ENCODE peak calls at places on chromosomes 11 and 22, in six cellular contexts. N is tibial nerve, M is upper lobe of left lung, X is coronary artery, K is cardiac fibroblast, T is ascending aorta. V is an unnamed sample.

GRCh38 chr11:91230647-91231046 is 994.0 kb upstream of the FAT3 start:
- DNase-seq in N (no peak), M (no peak), X (no peak), K (no peak), T (no peak), V (no peak)

GRCh38 chr11:13098067-13098466 is 89.0 kb downstream of the RASSF10 start:
- DNase-seq in N (no peak), M (no peak), X (no peak), K (no peak), T (no peak), V (no peak)

GRCh38 chr11:122910775-122911174 is 28.2 kb downstream of the JHY start:
- DNase-seq in N (no peak), M (no peak), X (no peak), K (peak; percentile 52), T (no peak), V (no peak)

GRCh38 chr11:128894685-128895084 is 3.5 kb downstream of the KCNJ5 start:
- DNase-seq in N (no peak), M (no peak), X (no peak), K (no peak), T (no peak), V (no peak)

GRCh38 chr11:128595221-128595620 is 7.9 kb upstream of the ETS1 start:
- DNase-seq in N (no peak), M (no peak), X (no peak), K (no peak), T (no peak), V (no peak)

GRCh38 chr11:72831521-72832300 is 17.5 kb downstream of the ATG16L2 start:
- DNase-seq in N (peak; percentile 87), M (peak; percentile 86), X (peak; percentile 92), K (peak; percentile 85), T (peak; percentile 94), V (peak; percentile 93)

GRCh38 chr22:27113211-27114030 is 456.0 kb downstream of the MIAT start:
- DNase-seq in N (peak; percentile 79), M (no peak), X (peak; percentile 89), K (peak; percentile 94), T (peak; percentile 93), V (no peak)

GRCh38 chr11:59866397-59866796 is at the start of gene TCN1:
- DNase-seq in N (no peak), M (no peak), X (no peak), K (peak; percentile 47), T (no peak), V (no peak)

GRCh38 chr11:86608251-86608799 is 64.1 kb downstream of the ME3 start:
- DNase-seq in N (peak; percentile 77), M (no peak), X (no peak), K (peak; percentile 89), T (peak; percentile 84), V (no peak)

GRCh38 chr11:72225411-72225951 is 914 bp downstream of the INPPL1 start:
- DNase-seq in N (no peak), M (no peak), X (no peak), K (peak; percentile 13), T (peak; percentile 63), V (peak; percentile 54)

GRCh38 chr22:36881504-36882245 is 20.9 kb downstream of the NCF4 start:
- DNase-seq in N (no peak), M (no peak), X (no peak), K (no peak), T (no peak), V (no peak)

GRCh38 chr11:80239217-80239616 is 798.4 kb upstream of the TENM4 start:
- DNase-seq in N (no peak), M (no peak), X (no peak), K (no peak), T (no peak), V (no peak)

GRCh38 chr11:35610636-35611035 is 7.6 kb upstream of the FJX1 start:
- DNase-seq in N (no peak), M (no peak), X (no peak), K (no peak), T (no peak), V (no peak)

GRCh38 chr22:29345932-29346331 is 30.4 kb upstream of the RASL10A start:
- DNase-seq in N (no peak), M (no peak), X (no peak), K (no peak), T (no peak), V (no peak)

GRCh38 chr11:69371731-69372588 is 78.0 kb downstream of the MYEOV start:
- DNase-seq in N (no peak), M (peak; percentile 34), X (peak; percentile 46), K (no peak), T (peak; percentile 46), V (peak; percentile 71)

GRCh38 chr22:24155597-24156145 is 25.6 kb upstream of the SUSD2 start:
- DNase-seq in N (peak; percentile 57), M (peak; percentile 95), X (peak; percentile 87), K (peak; percentile 62), T (peak; percentile 91), V (peak; percentile 90)

GRCh38 chr22:48592066-48592345 is 1235.7 kb downstream of the BRD1 start:
- DNase-seq in N (no peak), M (no peak), X (no peak), K (no peak), T (no peak), V (no peak)

GRCh38 chr11:105092255-105093239 is 47.0 kb downstream of the CARD18 start:
- DNase-seq in N (no peak), M (no peak), X (no peak), K (peak; percentile 3), T (no peak), V (no peak)

GRCh38 chr11:13928566-13929251 is 33.8 kb upstream of the SPON1 start:
- DNase-seq in N (no peak), M (no peak), X (no peak), K (peak; percentile 74), T (no peak), V (no peak)

GRCh38 chr11:14644396-14645246 is 1.0 kb downstream of the PDE3B start:
- DNase-seq in N (no peak), M (peak; percentile 91), X (peak; percentile 78), K (peak; percentile 25), T (peak; percentile 67), V (no peak)

GRCh38 chr11:117663389-117663788 is 133.6 kb downstream of the DSCAML1 start:
- DNase-seq in N (no peak), M (no peak), X (no peak), K (no peak), T (no peak), V (no peak)

GRCh38 chr11:128772814-128773213 is 78.9 kb downstream of the FLI1 start:
- DNase-seq in N (peak; percentile 46), M (no peak), X (no peak), K (no peak), T (peak; percentile 72), V (no peak)

GRCh38 chr11:1943576-1943975 is 3.6 kb upstream of the MRPL23 start:
- DNase-seq in N (no peak), M (no peak), X (no peak), K (no peak), T (peak; percentile 50), V (peak; percentile 56)

GRCh38 chr22:20550851-20551744 is 43.7 kb downstream of the MED15 start:
- DNase-seq in N (no peak), M (peak; percentile 58), X (peak; percentile 85), K (peak; percentile 82), T (peak; percentile 85), V (no peak)

GRCh38 chr11:76314741-76315090 is 66.2 kb downstream of the THAP12 start:
- DNase-seq in N (no peak), M (no peak), X (no peak), K (peak; percentile 47), T (no peak), V (no peak)

GRCh38 chr11:17564687-17565042 is 17.6 kb downstream of the OTOG start:
- DNase-seq in N (no peak), M (no peak), X (no peak), K (peak; percentile 4), T (no peak), V (no peak)

GRCh38 chr22:49491221-49491635 is 336.4 kb downstream of the BRD1 start:
- DNase-seq in N (no peak), M (no peak), X (no peak), K (no peak), T (no peak), V (no peak)

GRCh38 chr11:124483422-124483821 is 37.9 kb upstream of the OR8B8 start:
- DNase-seq in N (no peak), M (no peak), X (no peak), K (no peak), T (no peak), V (no peak)
- TF ChIP-seq CTCF in N (no peak), M (no peak), X (no peak), K (no peak), T (no peak), V (no peak)

DNA sequence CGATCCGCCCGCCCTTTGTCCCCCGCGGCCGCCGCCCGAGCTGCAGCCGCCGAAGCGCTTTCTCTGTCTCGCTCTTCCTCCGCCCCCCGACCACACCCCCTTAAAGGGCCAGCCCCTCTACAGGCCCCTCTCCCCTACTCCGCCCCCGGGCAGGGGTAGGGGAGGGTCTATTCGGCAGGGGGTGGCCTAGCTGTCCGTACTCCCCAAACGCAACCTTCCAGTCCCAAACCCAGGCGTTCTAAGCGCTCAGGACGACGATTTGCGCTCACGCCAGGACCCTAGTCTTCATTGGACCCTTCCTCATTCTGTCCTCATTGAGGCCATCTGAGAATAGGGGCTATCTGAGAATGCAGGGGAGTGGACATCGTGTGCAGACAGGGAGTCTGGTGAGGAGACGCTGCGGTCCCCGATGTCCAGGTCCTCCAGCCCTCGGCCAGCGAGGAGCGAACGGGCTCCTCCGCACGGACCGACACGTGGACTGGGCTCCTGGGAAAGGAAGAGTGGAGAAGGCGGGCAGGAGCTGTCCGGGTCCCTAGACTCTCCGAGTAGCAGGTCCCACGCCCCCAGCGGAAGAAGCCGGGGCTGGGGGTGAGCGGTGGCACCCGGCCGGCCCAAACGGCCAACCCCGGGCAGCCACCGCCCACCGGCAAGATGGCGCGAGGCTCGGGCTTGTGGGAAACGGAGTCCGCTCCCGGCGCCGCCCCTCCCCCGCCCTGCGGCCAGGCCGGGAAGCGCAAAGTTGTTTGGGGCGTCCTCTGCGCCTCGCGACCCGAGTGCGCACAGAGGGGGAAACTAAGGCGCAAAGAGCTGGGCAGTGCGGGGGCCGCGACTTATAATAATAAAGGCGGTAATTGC is at the start of gene PPP1R14B:
- DNase-seq in N (peak; percentile 77), M (peak; percentile 98), X (peak; percentile 93), K (peak; percentile 84), T (peak; percentile 94), V (peak; percentile 95)
- TF ChIP-seq CTCF in N (no peak), M (peak; percentile 36), X (no peak), K (no peak), T (no peak), V (peak; percentile 16)

GRCh38 chr22:38069372-38070249 is 12.4 kb downstream of the PICK1 start:
- DNase-seq in N (no peak), M (no peak), X (peak; percentile 95), K (peak; percentile 67), T (peak; percentile 97), V (no peak)
- TF ChIP-seq CTCF in N (peak; percentile 69), M (peak; percentile 22), X (peak; percentile 77), K (peak; percentile 77), T (peak; percentile 88), V (peak; percentile 80)

GRCh38 chr11:130314749-130315285 is at the start of gene ZBTB44:
- DNase-seq in N (peak; percentile 91), M (peak; percentile 95), X (peak; percentile 95), K (peak; percentile 89), T (peak; percentile 96), V (peak; percentile 96)

GRCh38 chr11:130313383-130314183 is 1.1 kb downstream of the ZBTB44 start:
- DNase-seq in N (no peak), M (no peak), X (no peak), K (peak; percentile 9), T (no peak), V (no peak)

GRCh38 chr11:130314184-130314748 is 451 bp downstream of the ZBTB44 start:
- DNase-seq in N (peak; percentile 7), M (peak; percentile 95), X (peak; percentile 78), K (peak; percentile 37), T (peak; percentile 71), V (peak; percentile 86)

GRCh38 chr11:130318031-130318673 is 3.4 kb upstream of the ZBTB44 start:
- DNase-seq in N (no peak), M (no peak), X (no peak), K (no peak), T (no peak), V (no peak)

GRCh38 chr11:130315354-130315970 is 745 bp upstream of the ZBTB44 start:
- DNase-seq in N (peak; percentile 4), M (peak; percentile 89), X (peak; percentile 73), K (no peak), T (no peak), V (no peak)
- TF ChIP-seq CTCF in N (no peak), M (no peak), X (no peak), K (no peak), T (no peak), V (no peak)

V was measured in osteocyte.